ENCODE peak calls at places on chromosomes 6 and 20, in seven cellular contexts. T is nephron progenitor cell, C is AG08396, P is DMS153, L is NCI-H2171 treated with DMSO at 0.1 percent for 48 hours, E is GM12865, S is NCI-H1105 treated with DMSO at 0.1 percent for 48 hours. B is an unnamed sample.

GRCh38 chr6:70079241-70079640 is 212.9 kb downstream of the COL19A1 start:
- DNase-seq in E (no peak), L (no peak), C (no peak), S (no peak), P (no peak), T (no peak), B (no peak)

GRCh38 chr20:47465335-47466090 is 36.2 kb upstream of the NCOA3 start:
- DNase-seq in E (no peak), L (no peak), P (no peak), S (no peak), T (no peak), C (no peak), B (no peak)

GRCh38 chr20:62823688-62824475 is 7.0 kb downstream of the COL9A3 start:
- DNase-seq in P (no peak), T (no peak), E (no peak), C (no peak), S (no peak), L (no peak), B (no peak)

GRCh38 chr6:54266400-54266923 is 41.8 kb upstream of the TINAG start:
- DNase-seq in S (no peak), P (no peak), E (no peak), T (no peak), L (no peak), C (no peak), B (no peak)

GRCh38 chr20:54320148-54320607 is 112.3 kb downstream of the PFDN4 start:
- DNase-seq in E (no peak), L (no peak), P (no peak), C (no peak), T (no peak), S (no peak), B (no peak)

GRCh38 chr20:46509523-46509922 is 3.8 kb downstream of the ZNF334 start:
- DNase-seq in P (no peak), T (no peak), E (no peak), S (no peak), L (peak), C (no peak), B (no peak)

GRCh38 chr20:37378785-37379598 is 33.1 kb downstream of the SRC start:
- DNase-seq in S (no peak), T (no peak), E (no peak), P (no peak), L (no peak), C (no peak), B (no peak)

GRCh38 chr6:39904946-39905639 is 29.2 kb downstream of the MOCS1 start:
- DNase-seq in L (no peak), S (no peak), E (no peak), C (no peak), P (no peak), T (no peak), B (no peak)

GRCh38 chr20:47973519-47974233 is 188.4 kb upstream of the SULF2 start:
- DNase-seq in P (no peak), S (no peak), L (no peak), C (no peak), E (peak), T (peak), B (no peak)

GRCh38 chr20:45959956-45960630 is 11.9 kb downstream of the ZNF335 start:
- DNase-seq in S (no peak), C (no peak), P (no peak), T (no peak), E (peak), L (no peak), B (no peak)

GRCh38 chr6:105678516-105678915 is 275.6 kb upstream of the PREP start:
- DNase-seq in E (no peak), S (no peak), T (no peak), L (no peak), P (no peak), C (no peak), B (no peak)

GRCh38 chr6:157669747-157670216 is 153.3 kb upstream of the SNX9 start:
- DNase-seq in P (peak), T (peak), C (peak), E (no peak), S (no peak), L (no peak), B (peak)

GRCh38 chr20:55919319-55919718 is 86.0 kb downstream of the CBLN4 start:
- DNase-seq in T (no peak), P (no peak), S (no peak), L (no peak), E (no peak), C (no peak), B (no peak)

GRCh38 chr6:138572200-138572875 is 73.0 kb upstream of the NHSL1 start:
- DNase-seq in E (no peak), T (peak), L (peak), C (peak), S (peak), P (peak), B (peak)

GRCh38 chr20:23603321-23603720 is 2.4 kb downstream of the CST9 start:
- DNase-seq in T (no peak), S (no peak), E (no peak), L (no peak), P (no peak), C (no peak), B (no peak)

GRCh38 chr6:9138856-9139426 is 703.6 kb upstream of the SLC35B3 start:
- DNase-seq in S (peak), L (peak), P (no peak), E (no peak), C (peak), T (no peak), B (no peak)

GRCh38 chr20:50036703-50037102 is 53.9 kb downstream of the SNAI1 start:
- DNase-seq in T (no peak), C (no peak), L (no peak), S (no peak), P (no peak), E (no peak), B (no peak)

GRCh38 chr6:136228811-136229210 is 21.3 kb downstream of the MTFR2 start:
- DNase-seq in P (no peak), E (peak), L (no peak), C (no peak), S (no peak), T (no peak), B (no peak)

GRCh38 chr20:47392015-47392720 is 35.7 kb upstream of the ZMYND8 start:
- DNase-seq in E (peak), C (peak), L (peak), S (no peak), T (no peak), P (no peak), B (no peak)

GRCh38 chr6:50978631-50979030 is 160.0 kb downstream of the TFAP2B start:
- DNase-seq in T (no peak), C (no peak), P (no peak), S (no peak), L (no peak), E (no peak), B (no peak)

GRCh38 chr6:91020741-91021140 is 433.9 kb upstream of the MAP3K7 start:
- DNase-seq in L (no peak), C (no peak), E (peak), S (no peak), P (no peak), T (no peak), B (no peak)

GRCh38 chr6:167706313-167707109 is 120.2 kb upstream of the AFDN start:
- DNase-seq in L (no peak), P (no peak), C (no peak), T (no peak), S (no peak), E (peak), B (no peak)

GRCh38 chr20:31693402-31693801 is 29.3 kb downstream of the BCL2L1 start:
- DNase-seq in E (no peak), S (no peak), P (no peak), L (no peak), C (no peak), T (no peak), B (no peak)

GRCh38 chr6:445571-446417 is 54.2 kb downstream of the IRF4 start:
- DNase-seq in C (no peak), T (no peak), S (no peak), P (no peak), L (no peak), E (no peak), B (no peak)

GRCh38 chr6:25354078-25354940 is 75.1 kb downstream of the CARMIL1 start:
- DNase-seq in E (no peak), L (no peak), C (no peak), P (no peak), T (no peak), S (no peak), B (no peak)

GRCh38 chr6:140012146-140012545 is 637.7 kb upstream of the CITED2 start:
- DNase-seq in P (no peak), L (no peak), C (no peak), S (no peak), T (no peak), E (no peak), B (no peak)

GRCh38 chr20:33415948-33416347 is 14.6 kb upstream of the CDK5RAP1 start:
- DNase-seq in C (peak), T (peak), L (no peak), P (no peak), S (peak), E (peak), B (no peak)

GRCh38 chr6:41818271-41819054 is 31.0 kb downstream of the TOMM6 start:
- DNase-seq in L (no peak), S (no peak), C (no peak), T (no peak), E (no peak), P (no peak), B (no peak)

GRCh38 chr20:47691632-47692031 is 93.6 kb downstream of the SULF2 start:
- DNase-seq in T (no peak), L (peak), P (no peak), C (no peak), S (no peak), E (no peak), B (no peak)

GRCh38 chr20:5265339-5265985 is 51.3 kb downstream of the PROKR2 start:
- DNase-seq in L (no peak), P (no peak), C (no peak), S (no peak), T (no peak), E (no peak), B (no peak)

GRCh38 chr20:64217539-64217938 is 38.0 kb upstream of the PCMTD2 start:
- DNase-seq in C (no peak), L (no peak), P (no peak), S (no peak), E (no peak), T (no peak), B (no peak)

GRCh38 chr6:93416575-93417420 is 2.6 kb downstream of the EPHA7 start:
- DNase-seq in C (peak), E (no peak), P (peak), S (peak), L (peak), T (peak), B (peak)

GRCh38 chr6:63611560-63611959 is 24.0 kb upstream of the PHF3 start:
- DNase-seq in P (no peak), C (no peak), S (no peak), E (no peak), L (no peak), T (no peak), B (no peak)

GRCh38 chr6:156933201-156934053 is 156.2 kb downstream of the ARID1B start:
- DNase-seq in E (no peak), S (peak), C (no peak), T (peak), P (peak), L (no peak), B (peak)